ENCODE peak calls at places on chromosome 7, in six cellular contexts. One of them, this sample, is unnamed.

GRCh38 chr7:46752881-46753366 is 829.0 kb downstream of the TNS3 start:
- DNase-seq in ovary: no peak
- DNase-seq in sigmoid colon: no peak
- DNase-seq in thyroid gland: no peak
- DNase-seq in HepG2: no peak
- DNase-seq in OCI-LY7: no peak
- DNase-seq in this sample: peak; percentile 87

GRCh38 chr7:108046952-108047506 is 44.1 kb upstream of the LAMB1 start:
- DNase-seq in HepG2: no peak
- DNase-seq in sigmoid colon: no peak
- DNase-seq in ovary: no peak
- DNase-seq in OCI-LY7: no peak
- DNase-seq in thyroid gland: no peak
- DNase-seq in this sample: no peak

GRCh38 chr7:416761-417624 is 102.7 kb downstream of the PDGFA start:
- DNase-seq in thyroid gland: no peak
- DNase-seq in ovary: no peak
- DNase-seq in OCI-LY7: no peak
- DNase-seq in sigmoid colon: peak; percentile 62
- DNase-seq in HepG2: no peak
- DNase-seq in this sample: no peak

GRCh38 chr7:2009541-2010001 is 223.2 kb downstream of the MAD1L1 start:
- DNase-seq in ovary: no peak
- DNase-seq in sigmoid colon: peak; percentile 82
- DNase-seq in thyroid gland: no peak
- DNase-seq in HepG2: no peak
- DNase-seq in OCI-LY7: no peak
- DNase-seq in this sample: no peak

GRCh38 chr7:4638781-4639575 is 43.1 kb upstream of the FOXK1 start:
- DNase-seq in HepG2: no peak
- DNase-seq in ovary: no peak
- DNase-seq in thyroid gland: no peak
- DNase-seq in sigmoid colon: no peak
- DNase-seq in OCI-LY7: no peak
- DNase-seq in this sample: no peak

GRCh38 chr7:151688236-151688780 is 168.6 kb upstream of the RHEB start:
- DNase-seq in sigmoid colon: peak; percentile 45
- DNase-seq in OCI-LY7: no peak
- DNase-seq in ovary: no peak
- DNase-seq in HepG2: no peak
- DNase-seq in thyroid gland: no peak
- DNase-seq in this sample: no peak

GRCh38 chr7:1829111-1829510 is 159.0 kb downstream of the ELFN1 start:
- DNase-seq in HepG2: no peak
- DNase-seq in OCI-LY7: no peak
- DNase-seq in ovary: peak; percentile 5
- DNase-seq in thyroid gland: no peak
- DNase-seq in sigmoid colon: peak; percentile 52
- DNase-seq in this sample: no peak

GRCh38 chr7:4056552-4057288 is 625.4 kb upstream of the FOXK1 start:
- DNase-seq in thyroid gland: no peak
- DNase-seq in sigmoid colon: no peak
- DNase-seq in ovary: no peak
- DNase-seq in HepG2: no peak
- DNase-seq in OCI-LY7: no peak
- DNase-seq in this sample: no peak

GRCh38 chr7:2301510-2301860 is 12.8 kb downstream of the SNX8 start:
- DNase-seq in sigmoid colon: no peak
- DNase-seq in thyroid gland: no peak
- DNase-seq in ovary: no peak
- DNase-seq in HepG2: no peak
- DNase-seq in OCI-LY7: no peak
- DNase-seq in this sample: no peak

GRCh38 chr7:159042639-159043101 is 102.0 kb downstream of the VIPR2 start:
- DNase-seq in HepG2: no peak
- DNase-seq in OCI-LY7: no peak
- DNase-seq in sigmoid colon: peak; percentile 60
- DNase-seq in ovary: no peak
- DNase-seq in thyroid gland: no peak
- DNase-seq in this sample: no peak

GRCh38 chr7:55552320-55553086 is 19.8 kb downstream of the VOPP1 start:
- DNase-seq in OCI-LY7: no peak
- DNase-seq in sigmoid colon: no peak
- DNase-seq in thyroid gland: peak; percentile 68
- DNase-seq in ovary: no peak
- DNase-seq in HepG2: no peak
- DNase-seq in this sample: peak; percentile 86

GRCh38 chr7:34756025-34756437 is 98.0 kb downstream of the NPSR1 start:
- DNase-seq in thyroid gland: no peak
- DNase-seq in HepG2: peak; percentile 69
- DNase-seq in ovary: no peak
- DNase-seq in OCI-LY7: no peak
- DNase-seq in sigmoid colon: no peak
- DNase-seq in this sample: no peak

GRCh38 chr7:98935811-98936210 is 57.5 kb downstream of the TRRAP start:
- DNase-seq in OCI-LY7: no peak
- DNase-seq in HepG2: no peak
- DNase-seq in sigmoid colon: no peak
- DNase-seq in thyroid gland: no peak
- DNase-seq in ovary: no peak
- DNase-seq in this sample: no peak

GRCh38 chr7:30927040-30927439 is 15.4 kb downstream of the AQP1 start:
- DNase-seq in HepG2: no peak
- DNase-seq in ovary: no peak
- DNase-seq in thyroid gland: no peak
- DNase-seq in sigmoid colon: no peak
- DNase-seq in OCI-LY7: no peak
- DNase-seq in this sample: no peak

GRCh38 chr7:107327986-107328569 is 141.8 kb upstream of the GPR22 start:
- DNase-seq in thyroid gland: no peak
- DNase-seq in sigmoid colon: no peak
- DNase-seq in HepG2: no peak
- DNase-seq in ovary: no peak
- DNase-seq in OCI-LY7: no peak
- DNase-seq in this sample: peak; percentile 86

GRCh38 chr7:43784030-43785001 is 25.8 kb downstream of the BLVRA start:
- DNase-seq in sigmoid colon: peak; percentile 58
- DNase-seq in thyroid gland: no peak
- DNase-seq in HepG2: no peak
- DNase-seq in OCI-LY7: no peak
- DNase-seq in ovary: no peak
- DNase-seq in this sample: no peak

GRCh38 chr7:45691155-45691656 is 117.0 kb downstream of the ADCY1 start:
- DNase-seq in sigmoid colon: no peak
- DNase-seq in OCI-LY7: no peak
- DNase-seq in thyroid gland: no peak
- DNase-seq in ovary: no peak
- DNase-seq in HepG2: peak; percentile 99
- DNase-seq in this sample: no peak

GRCh38 chr7:146319625-146320024 is 203.0 kb downstream of the CNTNAP2 start:
- DNase-seq in OCI-LY7: no peak
- DNase-seq in HepG2: no peak
- DNase-seq in ovary: no peak
- DNase-seq in sigmoid colon: no peak
- DNase-seq in thyroid gland: no peak
- DNase-seq in this sample: no peak

GRCh38 chr7:42095791-42096190 is 141.2 kb downstream of the GLI3 start:
- DNase-seq in HepG2: no peak
- DNase-seq in thyroid gland: no peak
- DNase-seq in ovary: no peak
- DNase-seq in OCI-LY7: no peak
- DNase-seq in sigmoid colon: no peak
- DNase-seq in this sample: no peak

GRCh38 chr7:42096262-42096661 is 140.7 kb downstream of the GLI3 start:
- DNase-seq in ovary: no peak
- DNase-seq in HepG2: no peak
- DNase-seq in thyroid gland: no peak
- DNase-seq in sigmoid colon: no peak
- DNase-seq in OCI-LY7: no peak
- DNase-seq in this sample: no peak

GRCh38 chr7:42099076-42099836 is 137.8 kb downstream of the GLI3 start:
- DNase-seq in thyroid gland: no peak
- DNase-seq in ovary: no peak
- DNase-seq in sigmoid colon: no peak
- DNase-seq in HepG2: no peak
- DNase-seq in OCI-LY7: no peak
- DNase-seq in this sample: peak; percentile 23

GRCh38 chr7:42096681-42097637 is 140.1 kb downstream of the GLI3 start:
- DNase-seq in ovary: peak; percentile 64
- DNase-seq in thyroid gland: no peak
- DNase-seq in sigmoid colon: peak; percentile 84
- DNase-seq in HepG2: no peak
- DNase-seq in OCI-LY7: no peak
- DNase-seq in this sample: no peak

DNA sequence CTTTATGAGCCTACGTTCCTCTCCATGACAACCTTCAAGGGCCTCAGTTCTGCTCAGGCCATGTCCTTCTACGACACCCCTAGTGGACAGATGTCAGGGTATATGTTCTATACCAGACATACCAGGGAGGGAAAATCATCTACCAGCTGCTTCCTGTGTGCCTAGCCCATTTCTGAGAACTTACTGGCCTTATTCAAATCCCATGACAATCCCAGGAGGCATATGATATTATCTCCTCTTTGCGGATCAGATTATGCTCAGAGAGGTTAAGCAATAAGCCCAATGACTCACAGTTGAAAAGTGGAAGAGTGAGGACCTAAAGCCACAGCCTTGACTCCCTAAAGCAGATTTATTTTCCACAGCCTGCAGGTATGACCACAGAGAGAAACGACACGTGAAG is 139.3 kb downstream of the GLI3 start:
- DNase-seq in thyroid gland: no peak
- DNase-seq in HepG2: peak; percentile 3
- DNase-seq in sigmoid colon: no peak
- DNase-seq in ovary: no peak
- DNase-seq in OCI-LY7: no peak
- DNase-seq in this sample: peak; percentile 93
- TF ChIP-seq CTCF in thyroid gland: no peak
- TF ChIP-seq CTCF in HepG2: no peak
- TF ChIP-seq CTCF in sigmoid colon: no peak
- TF ChIP-seq CTCF in ovary: no peak
- TF ChIP-seq CTCF in OCI-LY7: peak; percentile 42
- TF ChIP-seq CTCF in this sample: peak; percentile 52

DNA sequence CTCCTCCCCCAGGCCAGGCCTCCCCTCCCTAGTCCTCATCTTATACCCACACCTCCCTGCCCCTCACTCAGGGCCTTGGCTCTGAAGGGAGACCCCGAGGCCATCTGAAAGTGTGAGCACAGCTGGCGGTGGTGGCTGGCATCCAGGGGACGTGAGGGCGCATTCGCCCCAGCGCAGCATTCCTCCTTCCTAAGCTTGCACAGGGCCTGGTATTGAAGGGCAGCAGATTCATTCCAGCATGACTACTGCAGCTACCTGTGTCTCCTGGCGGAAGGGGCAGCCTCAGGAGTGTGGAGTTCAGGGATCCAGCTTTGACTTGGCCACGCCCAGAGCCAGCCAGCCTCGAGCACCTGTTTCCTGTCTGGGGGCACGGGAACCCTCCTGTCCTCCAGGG is 72.6 kb downstream of the PARP12 start:
- DNase-seq in sigmoid colon: no peak
- DNase-seq in HepG2: no peak
- DNase-seq in OCI-LY7: peak; percentile 37
- DNase-seq in thyroid gland: no peak
- DNase-seq in ovary: no peak
- DNase-seq in this sample: no peak
- H3K4me3 ChIP-seq in sigmoid colon: no peak overlapping the region
- H3K4me3 ChIP-seq in HepG2: no peak overlapping the region
- H3K4me3 ChIP-seq in OCI-LY7: peak overlapping the region; percentile 14
- H3K4me3 ChIP-seq in thyroid gland: no peak overlapping the region
- H3K4me3 ChIP-seq in ovary: no peak overlapping the region
- H3K4me3 ChIP-seq in this sample: no peak overlapping the region

DNA sequence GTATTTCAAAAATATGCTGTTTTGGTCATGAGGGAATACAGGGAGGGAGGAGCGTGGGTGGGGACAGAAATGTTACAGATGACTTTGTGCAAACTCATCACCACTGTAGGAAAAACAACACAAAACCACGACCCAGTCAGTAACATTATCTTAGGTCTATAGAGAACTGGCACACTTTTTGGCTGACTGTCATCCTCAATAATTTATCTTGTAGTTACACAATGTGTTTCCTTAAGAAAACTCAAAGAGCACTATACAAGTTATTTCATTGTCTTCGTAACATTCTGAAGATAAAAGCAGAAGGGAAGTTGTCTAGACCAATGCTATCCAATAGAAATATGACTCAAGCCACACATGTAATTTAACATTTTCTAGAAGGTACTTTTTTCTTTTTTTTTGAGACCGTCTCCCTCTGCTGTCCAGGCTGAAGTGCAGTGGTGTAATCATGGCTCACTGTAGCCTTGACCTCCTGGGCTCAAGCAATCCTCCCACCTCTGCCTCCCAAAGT is 16.9 kb upstream of the CDK14 start:
- DNase-seq in OCI-LY7: no peak
- DNase-seq in HepG2: no peak
- DNase-seq in ovary: no peak
- DNase-seq in sigmoid colon: no peak
- DNase-seq in thyroid gland: peak; percentile 18
- DNase-seq in this sample: peak; percentile 81
- TF ChIP-seq CTCF in OCI-LY7: no peak
- TF ChIP-seq CTCF in HepG2: no peak
- TF ChIP-seq CTCF in ovary: no peak
- TF ChIP-seq CTCF in sigmoid colon: no peak
- TF ChIP-seq CTCF in thyroid gland: no peak
- TF ChIP-seq CTCF in this sample: no peak

GRCh38 chr7:73861305-73861704 is 346 bp downstream of the TMEM270 start:
- DNase-seq in OCI-LY7: no peak
- DNase-seq in thyroid gland: no peak
- DNase-seq in ovary: no peak
- DNase-seq in sigmoid colon: no peak
- DNase-seq in HepG2: no peak
- DNase-seq in this sample: no peak

GRCh38 chr7:73852500-73852899 is 8.5 kb upstream of the TMEM270 start:
- DNase-seq in thyroid gland: no peak
- DNase-seq in sigmoid colon: no peak
- DNase-seq in ovary: no peak
- DNase-seq in OCI-LY7: no peak
- DNase-seq in HepG2: no peak
- DNase-seq in this sample: peak; percentile 8

GRCh38 chr7:73858807-73859206 is 2.2 kb upstream of the TMEM270 start:
- DNase-seq in OCI-LY7: no peak
- DNase-seq in thyroid gland: no peak
- DNase-seq in HepG2: no peak
- DNase-seq in ovary: no peak
- DNase-seq in sigmoid colon: no peak
- DNase-seq in this sample: no peak

GRCh38 chr7:73860859-73861258 is at the start of gene TMEM270:
- DNase-seq in HepG2: no peak
- DNase-seq in sigmoid colon: no peak
- DNase-seq in thyroid gland: no peak
- DNase-seq in ovary: no peak
- DNase-seq in OCI-LY7: no peak
- DNase-seq in this sample: no peak

DNA sequence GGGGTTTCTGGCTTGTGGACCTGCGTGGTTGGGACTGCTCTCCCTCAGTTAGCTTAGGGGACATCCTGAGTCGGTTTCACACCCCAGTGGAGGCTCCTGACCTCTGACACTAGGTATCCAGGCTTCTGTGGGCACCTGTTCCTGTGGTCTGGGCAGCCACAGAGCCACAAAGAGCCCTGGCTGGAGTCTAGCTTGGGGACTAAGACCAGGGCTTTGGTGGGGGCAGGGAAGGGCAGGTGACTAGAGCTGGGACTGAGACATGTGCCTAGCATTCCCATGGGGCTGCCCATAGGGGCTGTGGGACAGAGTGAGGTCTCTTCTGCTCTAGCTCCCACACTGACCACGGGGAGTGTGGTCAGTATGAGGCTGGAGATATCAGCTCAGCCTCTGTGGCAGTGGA is 4.0 kb upstream of the TMEM270 start:
- DNase-seq in OCI-LY7: no peak
- DNase-seq in thyroid gland: no peak
- DNase-seq in ovary: no peak
- DNase-seq in sigmoid colon: no peak
- DNase-seq in HepG2: no peak
- DNase-seq in this sample: no peak
- H3K4me3 ChIP-seq in OCI-LY7: no peak overlapping the region
- H3K4me3 ChIP-seq in thyroid gland: no peak overlapping the region
- H3K4me3 ChIP-seq in ovary: no peak overlapping the region
- H3K4me3 ChIP-seq in sigmoid colon: no peak overlapping the region
- H3K4me3 ChIP-seq in HepG2: no peak overlapping the region
- H3K4me3 ChIP-seq in this sample: no peak overlapping the region